ENCODE peak calls at places on chromosomes 5 and 9, in nine cellular contexts. D is breast epithelium, W is body of pancreas, I is esophagus squamous epithelium, C is spleen, J is IMR-90, S is A549, Z is heart left ventricle, Q is ovary. G is an unnamed sample.

GRCh38 chr9:20280330-20280729 is 342.0 kb downstream of the MLLT3 start:
- DNase-seq in D (no peak), W (no peak), Q (no peak), S (no peak), C (no peak), Z (no peak), J (no peak), I (no peak), G (no peak)

GRCh38 chr5:135010502-135011354 is 23.3 kb downstream of the PITX1 start:
- DNase-seq in I (no peak), J (peak), W (no peak), S (no peak), D (peak), Z (no peak), C (peak), Q (no peak), G (no peak)

GRCh38 chr5:119063579-119064379 is 7.1 kb upstream of the DMXL1 start:
- DNase-seq in S (no peak), D (no peak), J (peak), Q (no peak), W (no peak), C (no peak), Z (no peak), I (no peak), G (no peak)

GRCh38 chr9:26210338-26210851 is 532.2 kb upstream of the TUSC1 start:
- DNase-seq in C (no peak), S (no peak), D (no peak), Q (no peak), I (no peak), W (no peak), J (peak), Z (no peak), G (no peak)

GRCh38 chr9:137680445-137681358 is 61.9 kb downstream of the EHMT1 start:
- DNase-seq in Q (no peak), Z (no peak), D (no peak), S (no peak), I (no peak), J (no peak), W (no peak), C (peak), G (no peak)

GRCh38 chr5:95081500-95082355 is 203.2 kb downstream of the MCTP1 start:
- DNase-seq in D (no peak), Z (peak), S (peak), I (no peak), Q (no peak), C (peak), J (peak), W (no peak), G (no peak)

GRCh38 chr5:96254980-96255681 is 177.9 kb downstream of the PCSK1 start:
- DNase-seq in I (no peak), D (no peak), Q (no peak), Z (no peak), C (no peak), S (no peak), J (peak), W (no peak), G (no peak)

GRCh38 chr9:93592389-93593021 is 16.1 kb downstream of the PHF2 start:
- DNase-seq in D (no peak), I (no peak), W (no peak), J (no peak), S (no peak), Q (no peak), C (no peak), Z (no peak), G (peak)

GRCh38 chr5:173642191-173642816 is 25.9 kb upstream of the BOD1 start:
- DNase-seq in I (no peak), C (no peak), Z (no peak), J (no peak), S (no peak), W (no peak), Q (no peak), D (no peak), G (no peak)

GRCh38 chr9:89207026-89207425 is 28.4 kb upstream of the SHC3 start:
- DNase-seq in W (no peak), I (no peak), D (no peak), J (no peak), Q (no peak), S (no peak), C (no peak), Z (no peak), G (no peak)

GRCh38 chr5:132093310-132093709 is 19.7 kb downstream of the CSF2 start:
- DNase-seq in Q (no peak), C (no peak), J (no peak), D (no peak), W (no peak), S (no peak), Z (no peak), I (no peak), G (no peak)

GRCh38 chr9:38744484-38744883 is 24.6 kb upstream of the FAM240B start:
- DNase-seq in I (no peak), D (no peak), Q (no peak), C (no peak), J (no peak), W (no peak), Z (no peak), S (no peak), G (no peak)

GRCh38 chr5:132477784-132478497 is 12.6 kb downstream of the IRF1 start:
- DNase-seq in Q (no peak), I (no peak), S (no peak), C (peak), D (no peak), Z (no peak), J (no peak), W (no peak), G (no peak)

GRCh38 chr5:172005708-172006377 is 595 bp downstream of the FBXW11 start:
- DNase-seq in S (peak), I (no peak), W (peak), C (peak), D (no peak), Z (peak), J (no peak), Q (no peak), G (no peak)

GRCh38 chr9:134217431-134218210 is 53.3 kb upstream of the RNU6ATAC start:
- DNase-seq in Q (no peak), J (no peak), S (no peak), Z (no peak), C (peak), D (no peak), I (no peak), W (no peak), G (no peak)

GRCh38 chr5:125612356-125613149 is 810.7 kb upstream of the GRAMD2B start:
- DNase-seq in D (no peak), Z (no peak), J (no peak), I (no peak), C (no peak), W (peak), Q (peak), S (no peak), G (no peak)

GRCh38 chr5:150077996-150078801 is 8.2 kb downstream of the CSF1R start:
- DNase-seq in W (no peak), S (no peak), C (no peak), D (no peak), J (no peak), Z (no peak), Q (no peak), I (no peak), G (peak)

GRCh38 chr5:109487753-109488420 is 78.1 kb upstream of the PJA2 start:
- DNase-seq in W (no peak), D (no peak), C (no peak), Z (no peak), S (no peak), J (no peak), I (no peak), Q (no peak), G (no peak)

GRCh38 chr9:89455356-89455824 is 42.5 kb downstream of the SEMA4D start:
- DNase-seq in S (no peak), D (no peak), J (no peak), Q (no peak), Z (no peak), C (peak), W (no peak), I (no peak), G (no peak)

GRCh38 chr5:176650354-176650884 is 3.1 kb downstream of the TSPAN17 start:
- DNase-seq in Z (no peak), Q (no peak), J (no peak), I (no peak), W (no peak), C (no peak), D (no peak), S (no peak), G (no peak)

GRCh38 chr5:137341831-137342230 is 157.3 kb downstream of the SPOCK1 start:
- DNase-seq in W (no peak), Z (no peak), Q (no peak), I (no peak), S (no peak), C (no peak), D (no peak), J (no peak), G (no peak)

GRCh38 chr9:133727277-133727875 is 10.8 kb downstream of the SARDH start:
- DNase-seq in W (no peak), D (peak), Q (peak), I (no peak), S (no peak), Z (peak), C (peak), J (no peak), G (no peak)

GRCh38 chr9:89882876-89883275 is 278.1 kb downstream of the GADD45G start:
- DNase-seq in Q (peak), I (no peak), W (peak), S (no peak), Z (no peak), J (no peak), C (peak), D (no peak), G (no peak)

GRCh38 chr9:85258823-85259370 is 482.9 kb downstream of the AGTPBP1 start:
- DNase-seq in D (peak), I (no peak), S (peak), J (no peak), Q (no peak), C (no peak), W (peak), Z (peak), G (no peak)

GRCh38 chr5:178293400-178293799 is 60.8 kb upstream of the PHYKPL start:
- DNase-seq in J (no peak), S (no peak), C (peak), D (no peak), W (no peak), Z (no peak), Q (peak), I (no peak), G (no peak)

GRCh38 chr9:132878695-132879064 is at the start of gene SPACA9:
- DNase-seq in Z (peak), D (peak), Q (peak), I (no peak), J (peak), S (peak), W (peak), C (peak), G (no peak)

GRCh38 chr9:12955510-12956163 is 180.8 kb downstream of the LURAP1L start:
- DNase-seq in C (no peak), D (no peak), W (no peak), Z (no peak), J (no peak), I (no peak), S (no peak), Q (no peak), G (no peak)

GRCh38 chr9:131398204-131398603 is 4.3 kb downstream of the PRRC2B start:
- DNase-seq in Q (no peak), D (no peak), Z (no peak), S (no peak), I (no peak), C (peak), W (no peak), J (no peak), G (no peak)

GRCh38 chr5:136729901-136730355 is 364.6 kb upstream of the TRPC7 start:
- DNase-seq in W (no peak), D (no peak), I (no peak), C (no peak), S (peak), Z (no peak), Q (no peak), J (peak), G (no peak)

GRCh38 chr9:83199240-83199639 is 136.3 kb upstream of the RASEF start:
- DNase-seq in C (no peak), S (peak), I (no peak), J (peak), D (peak), W (peak), Z (peak), Q (peak), G (no peak)

GRCh38 chr9:108050894-108051293 is 561.3 kb upstream of the KLF4 start:
- DNase-seq in J (no peak), D (no peak), C (no peak), Z (no peak), I (no peak), Q (no peak), W (no peak), S (no peak), G (no peak)

GRCh38 chr5:72115277-72115676 is 8.0 kb downstream of the MAP1B start:
- DNase-seq in J (no peak), Q (no peak), I (no peak), Z (no peak), W (no peak), S (no peak), C (no peak), D (no peak), G (no peak)

GRCh38 chr5:98775962-98776687 is 2.7 kb downstream of the RGMB start:
- DNase-seq in C (no peak), I (no peak), J (peak), S (no peak), W (no peak), D (no peak), Z (no peak), Q (no peak), G (no peak)

GRCh38 chr9:83473488-83473971 is 64.7 kb downstream of the FRMD3 start:
- DNase-seq in I (no peak), Z (no peak), D (no peak), J (no peak), Q (no peak), W (no peak), C (no peak), S (no peak), G (no peak)

GRCh38 chr5:153537225-153537624 is 46.8 kb downstream of the GRIA1 start:
- DNase-seq in W (no peak), I (no peak), S (no peak), J (no peak), Q (no peak), Z (no peak), D (no peak), C (no peak), G (no peak)

GRCh38 chr9:108272350-108272899 is 583.4 kb downstream of the ACTL7B start:
- DNase-seq in C (no peak), W (peak), J (peak), I (no peak), Q (peak), S (peak), Z (peak), D (no peak), G (no peak)

GRCh38 chr9:76415154-76415553 is 20.9 kb upstream of the RFK start:
- DNase-seq in W (no peak), Z (no peak), D (no peak), J (no peak), I (no peak), S (no peak), Q (no peak), C (no peak), G (no peak)

GRCh38 chr9:126275386-126276001 is 51.1 kb upstream of the MVB12B start:
- DNase-seq in Z (peak), W (no peak), C (no peak), S (no peak), D (no peak), J (peak), Q (no peak), I (no peak), G (no peak)

GRCh38 chr9:132026932-132027585 is 52.6 kb downstream of the MED27 start:
- DNase-seq in S (peak), Q (no peak), C (no peak), W (no peak), I (no peak), J (peak), D (no peak), Z (no peak), G (no peak)

GRCh38 chr9:37119360-37119759 is 1.0 kb upstream of the ZCCHC7 start:
- DNase-seq in Z (no peak), W (no peak), I (no peak), Q (no peak), D (no peak), S (no peak), C (no peak), J (no peak), G (no peak)

GRCh38 chr9:37121881-37122280 is 1.5 kb downstream of the ZCCHC7 start:
- DNase-seq in S (no peak), Q (no peak), C (no peak), D (no peak), J (no peak), Z (no peak), W (no peak), I (no peak), G (no peak)

GRCh38 chr9:37117956-37118355 is 2.4 kb upstream of the ZCCHC7 start:
- DNase-seq in C (no peak), D (no peak), Q (no peak), S (no peak), W (no peak), Z (no peak), J (no peak), I (no peak), G (no peak)

DNA sequence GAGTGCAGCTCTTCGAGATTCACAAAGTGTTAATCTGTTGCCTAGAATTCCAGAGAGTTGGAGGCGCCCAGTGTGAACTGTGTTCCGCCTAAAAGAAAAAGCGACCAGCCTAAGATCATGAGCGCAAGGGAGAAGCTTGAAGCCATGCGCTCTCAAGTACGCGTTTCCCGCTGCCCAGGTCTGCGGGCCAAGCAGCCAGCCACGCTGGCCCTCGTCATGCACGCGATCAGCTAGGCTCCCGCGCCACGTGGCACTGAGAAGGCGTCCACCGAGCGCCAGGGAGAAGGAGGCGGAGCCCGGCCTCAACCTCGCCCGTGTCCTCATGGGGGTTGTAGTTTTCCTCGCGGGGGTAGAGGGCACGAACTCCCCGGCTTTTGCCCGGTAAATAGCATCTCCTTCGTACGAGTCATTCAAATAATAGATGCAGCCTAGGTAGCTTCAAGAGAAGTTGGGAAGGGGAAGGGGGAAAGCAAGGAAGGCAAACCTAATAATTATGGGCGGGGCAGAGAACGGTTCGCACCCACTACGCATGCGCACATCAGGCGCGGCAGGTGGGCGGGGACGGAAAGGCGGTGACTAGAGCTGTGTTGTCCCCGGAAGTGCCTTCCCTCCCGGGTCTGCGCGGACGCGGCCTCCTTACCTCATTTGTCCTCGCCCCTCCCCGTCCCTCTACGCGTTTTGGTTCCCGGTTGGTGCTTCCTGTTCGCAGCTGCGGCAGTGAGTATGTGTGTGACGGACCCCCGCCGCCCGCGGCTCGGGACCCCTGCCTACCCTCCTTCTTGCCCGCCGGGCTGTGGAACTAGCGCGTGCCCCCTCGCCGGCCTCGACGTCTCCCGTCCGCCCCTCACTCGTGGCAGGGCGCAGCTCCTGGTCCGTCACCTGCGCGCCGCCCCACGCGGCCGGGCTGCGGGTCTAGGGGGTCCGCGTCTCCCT is at the start of gene ZCCHC7:
- DNase-seq in C (peak), Z (peak), S (peak), W (peak), I (peak), J (peak), D (peak), Q (peak), G (peak)
- TF ChIP-seq POLR2A in C (peak), Z (peak), S (peak), W (peak), I (peak), J (peak), D (no peak), Q (peak), G (no peak)

GRCh38 chr9:80503692-80504400 is 932.1 kb downstream of the TLE4 start:
- DNase-seq in D (no peak), C (no peak), S (no peak), W (no peak), Z (no peak), J (peak), Q (no peak), I (no peak), G (no peak)
- TF ChIP-seq POLR2A in D (no peak), C (no peak), S (no peak), W (no peak), Z (no peak), J (no peak), Q (no peak), I (no peak), G (no peak)

DNA sequence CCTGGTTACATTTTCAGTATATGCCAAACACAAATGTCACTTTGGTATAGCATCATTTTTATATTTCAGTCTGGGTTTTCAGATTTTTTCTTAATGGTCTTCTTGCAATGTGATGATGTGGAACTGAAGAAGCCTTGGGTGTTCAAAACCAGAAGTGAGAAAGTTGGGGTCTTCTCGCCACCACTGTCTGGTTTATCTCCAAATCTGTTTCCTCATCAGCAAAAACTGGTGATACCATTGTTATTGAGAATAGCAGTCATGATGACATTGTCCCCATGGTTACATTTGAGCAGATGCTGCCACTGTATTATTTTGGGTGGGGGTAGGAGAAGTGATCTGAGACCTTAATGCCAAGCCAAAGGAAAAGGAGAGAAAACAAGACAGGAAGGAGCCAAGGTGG is 85.9 kb upstream of the MAP3K1 start:
- DNase-seq in J (no peak), S (no peak), I (no peak), Q (no peak), C (no peak), Z (no peak), D (no peak), W (no peak), G (no peak)
- TF ChIP-seq POLR2A in J (no peak), S (no peak), I (no peak), Q (no peak), C (no peak), Z (no peak), D (no peak), W (no peak), G (no peak)

DNA sequence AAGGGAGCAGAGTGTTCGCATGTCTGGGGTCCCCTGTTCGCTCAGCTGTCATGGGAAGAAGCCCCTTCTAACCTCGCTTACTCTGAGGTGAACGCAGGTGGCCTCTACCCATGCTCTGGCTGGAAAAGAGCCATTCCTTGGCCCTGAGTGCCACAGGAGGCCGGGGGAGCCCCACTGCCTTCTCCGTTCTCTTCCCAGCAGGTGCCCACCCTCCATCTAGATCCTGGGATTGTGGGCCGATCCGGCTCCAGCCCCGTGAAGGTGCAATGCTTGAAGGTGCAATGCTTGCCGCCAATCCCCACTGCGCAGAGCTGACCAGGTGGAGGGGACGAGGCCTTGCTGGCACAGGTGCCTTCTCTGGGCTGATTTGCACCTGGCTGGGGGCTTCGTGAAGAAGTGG is 95.4 kb downstream of the MRPL36 start:
- DNase-seq in Q (no peak), W (no peak), C (no peak), D (no peak), J (no peak), I (no peak), Z (no peak), S (no peak), G (no peak)
- TF ChIP-seq POLR2A in Q (no peak), W (no peak), C (no peak), D (no peak), J (no peak), I (no peak), Z (no peak), S (no peak), G (no peak)

DNA sequence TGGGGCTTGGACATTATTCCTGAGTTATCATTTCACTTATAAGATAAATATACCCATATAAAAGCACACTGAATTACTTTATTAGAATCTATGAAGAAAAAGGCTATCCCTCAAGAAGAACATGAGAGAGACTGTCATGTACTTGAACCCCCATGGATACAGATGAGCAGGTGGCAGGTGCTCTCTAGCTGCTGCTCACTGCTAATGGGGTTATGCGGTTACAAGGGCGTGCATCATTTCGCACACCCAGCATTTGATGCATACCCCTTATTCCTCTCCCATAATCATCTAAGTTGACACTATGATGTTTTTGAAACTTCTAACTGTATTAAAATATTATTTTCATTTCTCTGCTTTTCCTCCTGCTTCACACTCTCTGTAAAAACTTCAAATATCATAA is 16.4 kb downstream of the ITK start:
- DNase-seq in I (no peak), S (no peak), Q (no peak), Z (no peak), D (no peak), C (no peak), J (no peak), W (no peak), G (no peak)
- TF ChIP-seq POLR2A in I (no peak), S (no peak), Q (no peak), Z (no peak), D (no peak), C (no peak), J (no peak), W (no peak), G (no peak)

G was measured in vagina.